ENCODE peak calls at places on chromosomes 12 and 14, in nine cellular contexts. Z is GM23248; V is fibroblast of lung; T is effector memory CD4-positive, alpha-beta T cell; C is mammary epithelial cell; A is right cardiac atrium; L is H1; U is OCI-LY7; K is heart left ventricle. E is an unnamed sample. For H3K4me1, the result is how much of the 10 kb centered on the place peaks cover.

GRCh38 chr12:132239796-132240668 is 89.4 kb downstream of the GALNT9 start:
- DNase-seq in Z (no peak), V (no peak), T (no peak), C (no peak), A (no peak), L (no peak), U (no peak), K (no peak), E (no peak)

GRCh38 chr12:101957251-101957650 is 79.9 kb downstream of the DRAM1 start:
- DNase-seq in Z (peak), V (peak), T (no peak), C (no peak), A (no peak), L (no peak), U (no peak), K (no peak), E (no peak)

GRCh38 chr12:7102582-7102981 is 6.4 kb downstream of the C1RL start:
- DNase-seq in Z (no peak), V (no peak), T (no peak), C (no peak), A (no peak), L (no peak), U (no peak), K (no peak), E (no peak)

GRCh38 chr12:2649201-2650030 is 145.4 kb upstream of the FKBP4 start:
- DNase-seq in Z (no peak), V (no peak), T (no peak), C (no peak), A (no peak), L (no peak), U (no peak), K (no peak), E (no peak)

GRCh38 chr12:1594295-1595025 is at the start of gene FBXL14:
- DNase-seq in Z (peak), V (peak), T (peak), C (peak), A (peak), L (no peak), U (peak), K (peak), E (peak)

GRCh38 chr14:106556665-106557289 is 1030.4 kb downstream of the TMEM121 start:
- DNase-seq in Z (no peak), V (no peak), T (peak), C (no peak), A (peak), L (no peak), U (peak), K (no peak), E (no peak)

GRCh38 chr12:93139028-93139665 is 210.1 kb upstream of the EEA1 start:
- DNase-seq in Z (no peak), V (no peak), T (no peak), C (no peak), A (no peak), L (no peak), U (no peak), K (no peak), E (no peak)

GRCh38 chr12:586318-587071 is 76.8 kb downstream of the NINJ2 start:
- DNase-seq in Z (no peak), V (no peak), T (no peak), C (no peak), A (no peak), L (no peak), U (no peak), K (peak), E (no peak)

GRCh38 chr12:124286414-124286813 is 8.5 kb upstream of the RFLNA start:
- DNase-seq in Z (no peak), V (peak), T (no peak), C (peak), A (no peak), L (no peak), U (no peak), K (no peak), E (peak)

GRCh38 chr14:64611358-64612020 is 61.7 kb downstream of the PPP1R36 start:
- DNase-seq in Z (peak), V (no peak), T (no peak), C (no peak), A (no peak), L (no peak), U (no peak), K (no peak), E (no peak)
- H3K27ac ChIP-seq in Z (peak), V (peak), T (no peak), C (no peak), A (peak), L (no peak), U (no peak), K (peak), E (peak)

DNA sequence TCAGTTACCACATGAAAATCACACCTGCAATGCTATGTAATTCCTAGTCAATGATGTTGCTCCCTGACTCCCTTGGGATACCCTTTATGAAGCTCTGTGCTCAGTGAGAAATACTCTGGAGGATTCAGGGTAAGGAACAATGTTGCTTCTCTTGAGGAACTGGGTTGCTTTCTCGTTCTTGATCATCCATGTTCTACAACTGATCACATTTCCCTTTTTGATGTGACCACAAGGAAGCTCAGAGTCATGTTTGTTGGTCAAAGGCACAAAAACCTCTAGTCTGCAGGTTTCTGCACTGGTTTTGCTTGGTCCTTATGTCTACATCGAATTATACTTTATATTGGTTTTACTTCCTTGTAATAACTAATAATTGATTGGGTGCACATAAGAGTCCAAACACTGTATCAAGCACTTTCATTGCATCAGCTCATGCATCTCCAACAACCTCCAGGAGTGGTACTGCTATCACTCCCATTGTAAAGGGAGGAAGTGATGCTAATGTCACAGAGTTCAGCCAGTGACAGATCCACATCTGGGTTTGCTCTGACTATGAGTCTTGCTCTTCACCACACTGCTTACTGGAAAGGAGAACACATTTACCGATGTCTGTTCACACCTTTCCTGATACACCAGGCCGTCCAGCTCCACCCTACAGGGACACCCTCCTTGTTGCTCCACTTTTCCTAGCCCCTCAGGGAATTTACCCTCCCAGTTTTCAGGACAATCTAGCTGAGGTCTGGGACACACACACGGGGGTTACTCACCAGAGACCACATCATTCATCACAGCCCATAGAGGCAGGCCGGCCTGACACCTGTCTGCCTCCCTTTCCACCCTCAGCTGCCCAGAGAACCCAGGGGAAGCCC is 41.0 kb downstream of the CMKLR1 start:
- DNase-seq in Z (no peak), V (no peak), T (no peak), C (no peak), A (no peak), L (no peak), U (no peak), K (no peak), E (no peak)
- H3K4me1 ChIP-seq in Z (under half), V (under half), T (under half), C (under half), A (under half), L (under half), U (under half), K (under half), E (under half)

GRCh38 chr12:46369095-46369473 is 3.5 kb downstream of the SLC38A2 start:
- DNase-seq in Z (no peak), V (no peak), T (no peak), C (no peak), A (no peak), L (no peak), U (no peak), K (no peak), E (no peak)
- H3K27ac ChIP-seq in Z (peak), V (peak), T (peak), C (peak), A (no peak), L (no peak), U (no peak), K (peak), E (peak)

GRCh38 chr14:68819260-68819691 is 26.4 kb upstream of the ZFP36L1 start:
- DNase-seq in Z (peak), V (peak), T (peak), C (peak), A (peak), L (no peak), U (no peak), K (peak), E (peak)
- H3K4me1 ChIP-seq in Z (under half), V (under half), T (half or more), C (under half), A (under half), L (under half), U (half or more), K (under half), E (under half)

GRCh38 chr14:88792572-88793258 is at the start of gene EML5:
- DNase-seq in Z (peak), V (peak), T (peak), C (peak), A (peak), L (peak), U (peak), K (peak), E (peak)
- H3K27ac ChIP-seq in Z (no peak), V (no peak), T (peak), C (peak), A (no peak), L (no peak), U (peak), K (peak), E (no peak)

GRCh38 chr14:61521773-61522172 is 173.5 kb upstream of the HIF1A start:
- DNase-seq in Z (no peak), V (no peak), T (no peak), C (no peak), A (no peak), L (no peak), U (no peak), K (no peak), E (no peak)

GRCh38 chr14:61519106-61519505 is 176.2 kb upstream of the HIF1A start:
- DNase-seq in Z (no peak), V (no peak), T (no peak), C (no peak), A (no peak), L (no peak), U (no peak), K (no peak), E (no peak)

GRCh38 chr14:61520546-61520945 is 174.8 kb upstream of the HIF1A start:
- DNase-seq in Z (peak), V (peak), T (no peak), C (peak), A (no peak), L (no peak), U (no peak), K (no peak), E (no peak)

GRCh38 chr14:61517861-61518802 is 177.2 kb upstream of the HIF1A start:
- DNase-seq in Z (no peak), V (no peak), T (no peak), C (no peak), A (peak), L (no peak), U (no peak), K (no peak), E (no peak)

DNA sequence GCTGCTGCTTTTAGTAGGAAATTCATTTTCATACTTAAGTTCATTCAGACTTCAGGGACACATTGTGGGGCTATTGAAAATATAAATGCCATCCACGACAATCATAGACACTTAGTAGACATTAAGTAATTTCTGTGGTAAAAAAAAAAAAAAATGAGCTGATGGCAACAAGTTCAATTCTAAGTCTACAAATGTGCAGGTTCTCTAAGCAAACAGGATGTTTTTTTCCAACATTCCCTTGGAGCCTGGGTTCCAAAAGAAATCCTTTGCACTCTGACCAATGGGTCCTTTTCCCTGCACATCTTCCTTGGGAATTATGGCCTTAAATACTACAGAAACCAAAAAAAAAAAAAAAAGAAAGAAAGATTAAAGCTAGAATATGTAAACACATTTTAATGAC is 175.6 kb upstream of the HIF1A start:
- DNase-seq in Z (no peak), V (no peak), T (no peak), C (no peak), A (no peak), L (no peak), U (no peak), K (no peak), E (no peak)
- H3K4me1 ChIP-seq in Z (under half), V (under half), T (under half), C (under half), A (under half), L (under half), U (under half), K (half or more), E (under half)